ENCODE peak calls at places on chromosomes 11 and 22, in nine cellular contexts. One of them, this sample, is unnamed. For H3K4me1, the result is how much of the 10 kb centered on the place peaks cover.

GRCh38 chr11:135075740-135076139 is 663.7 kb upstream of the B3GAT1 start:
- DNase-seq in breast epithelium: peak
- DNase-seq in GM23338: peak
- DNase-seq in stomach: peak
- DNase-seq in spleen: peak
- DNase-seq in suprapubic skin: no peak
- DNase-seq in sigmoid colon: no peak
- DNase-seq in HCT116: peak
- DNase-seq in transverse colon: peak
- DNase-seq in this sample: no peak

GRCh38 chr22:35561796-35562526 is 21.3 kb downstream of the RASD2 start:
- DNase-seq in GM23338: peak
- DNase-seq in breast epithelium: no peak
- DNase-seq in transverse colon: no peak
- DNase-seq in HCT116: peak
- DNase-seq in stomach: no peak
- DNase-seq in sigmoid colon: no peak
- DNase-seq in spleen: no peak
- DNase-seq in suprapubic skin: no peak
- DNase-seq in this sample: no peak

GRCh38 chr22:48581821-48582469 is 1245.7 kb downstream of the BRD1 start:
- DNase-seq in breast epithelium: no peak
- DNase-seq in stomach: no peak
- DNase-seq in GM23338: no peak
- DNase-seq in spleen: no peak
- DNase-seq in transverse colon: no peak
- DNase-seq in HCT116: no peak
- DNase-seq in sigmoid colon: no peak
- DNase-seq in suprapubic skin: no peak
- DNase-seq in this sample: no peak

GRCh38 chr11:58647141-58647699 is 24.8 kb downstream of the CNTF start:
- DNase-seq in transverse colon: no peak
- DNase-seq in suprapubic skin: no peak
- DNase-seq in sigmoid colon: no peak
- DNase-seq in breast epithelium: no peak
- DNase-seq in HCT116: no peak
- DNase-seq in stomach: no peak
- DNase-seq in GM23338: no peak
- DNase-seq in spleen: no peak
- DNase-seq in this sample: peak

GRCh38 chr11:545171-545570 is 7.8 kb downstream of the LRRC56 start:
- DNase-seq in stomach: no peak
- DNase-seq in spleen: no peak
- DNase-seq in sigmoid colon: no peak
- DNase-seq in suprapubic skin: no peak
- DNase-seq in transverse colon: no peak
- DNase-seq in HCT116: no peak
- DNase-seq in GM23338: no peak
- DNase-seq in breast epithelium: no peak
- DNase-seq in this sample: no peak

GRCh38 chr11:69704508-69705245 is 855 bp upstream of the FGF19 start:
- DNase-seq in sigmoid colon: no peak
- DNase-seq in breast epithelium: no peak
- DNase-seq in GM23338: peak
- DNase-seq in suprapubic skin: no peak
- DNase-seq in HCT116: no peak
- DNase-seq in spleen: peak
- DNase-seq in transverse colon: no peak
- DNase-seq in stomach: no peak
- DNase-seq in this sample: no peak

GRCh38 chr11:64686466-64687175 is 36.4 kb downstream of the NRXN2 start:
- DNase-seq in suprapubic skin: no peak
- DNase-seq in spleen: no peak
- DNase-seq in GM23338: no peak
- DNase-seq in sigmoid colon: no peak
- DNase-seq in transverse colon: no peak
- DNase-seq in breast epithelium: no peak
- DNase-seq in HCT116: no peak
- DNase-seq in stomach: no peak
- DNase-seq in this sample: no peak

GRCh38 chr11:72038491-72038890 is 39.8 kb downstream of the IL18BP start:
- DNase-seq in sigmoid colon: peak
- DNase-seq in breast epithelium: peak
- DNase-seq in suprapubic skin: peak
- DNase-seq in spleen: no peak
- DNase-seq in stomach: peak
- DNase-seq in GM23338: no peak
- DNase-seq in transverse colon: peak
- DNase-seq in HCT116: no peak
- DNase-seq in this sample: no peak

GRCh38 chr11:20157768-20158167 is 2.5 kb downstream of the DBX1 start:
- DNase-seq in GM23338: peak
- DNase-seq in sigmoid colon: no peak
- DNase-seq in stomach: no peak
- DNase-seq in breast epithelium: no peak
- DNase-seq in HCT116: no peak
- DNase-seq in suprapubic skin: no peak
- DNase-seq in transverse colon: no peak
- DNase-seq in spleen: no peak
- DNase-seq in this sample: no peak

GRCh38 chr11:20158597-20159257 is 1.5 kb downstream of the DBX1 start:
- DNase-seq in breast epithelium: no peak
- DNase-seq in stomach: peak
- DNase-seq in spleen: no peak
- DNase-seq in suprapubic skin: no peak
- DNase-seq in GM23338: peak
- DNase-seq in sigmoid colon: peak
- DNase-seq in transverse colon: peak
- DNase-seq in HCT116: no peak
- DNase-seq in this sample: no peak

GRCh38 chr11:20161230-20161918 is 1.1 kb upstream of the DBX1 start:
- DNase-seq in stomach: no peak
- DNase-seq in spleen: no peak
- DNase-seq in breast epithelium: no peak
- DNase-seq in GM23338: peak
- DNase-seq in suprapubic skin: no peak
- DNase-seq in transverse colon: no peak
- DNase-seq in sigmoid colon: no peak
- DNase-seq in HCT116: no peak
- DNase-seq in this sample: no peak

GRCh38 chr11:20160425-20161229 is at the start of gene DBX1:
- DNase-seq in spleen: no peak
- DNase-seq in GM23338: peak
- DNase-seq in sigmoid colon: no peak
- DNase-seq in HCT116: no peak
- DNase-seq in transverse colon: no peak
- DNase-seq in stomach: no peak
- DNase-seq in breast epithelium: no peak
- DNase-seq in suprapubic skin: no peak
- DNase-seq in this sample: no peak

DNA sequence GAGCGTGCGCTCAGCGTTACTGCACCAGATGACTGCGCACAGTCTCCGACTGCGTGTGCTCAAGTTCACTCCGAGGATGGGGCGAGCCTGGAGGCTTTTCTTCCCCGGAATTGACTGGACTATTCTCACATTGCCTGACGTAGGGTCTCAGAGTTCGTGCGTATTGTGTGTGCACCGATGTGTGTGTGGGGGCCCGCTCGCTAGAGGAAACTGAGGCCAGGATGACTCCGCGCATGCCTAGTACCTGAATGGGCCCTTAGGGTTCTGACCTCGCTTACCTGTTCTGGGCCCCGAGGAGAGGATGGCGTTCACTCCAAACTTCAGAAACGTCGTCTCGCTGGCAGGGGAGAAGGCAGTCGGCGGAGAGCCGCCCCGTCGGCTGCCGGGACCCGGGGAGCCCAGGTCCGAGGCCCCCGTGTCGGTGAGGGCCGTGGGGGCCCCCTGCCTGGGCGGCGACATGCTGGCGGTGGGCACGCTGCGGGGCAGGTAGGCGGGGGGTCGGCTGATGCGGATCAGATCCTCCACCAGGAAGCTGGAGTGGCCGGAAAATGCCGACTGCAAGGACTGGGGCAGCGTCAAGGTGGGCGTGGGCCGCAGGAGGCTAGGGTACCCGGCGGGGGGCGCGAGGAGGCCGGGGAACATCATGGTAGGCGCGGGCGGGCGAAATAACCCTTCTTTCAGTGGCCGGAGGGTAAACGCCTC is 444 bp downstream of the DBX1 start:
- DNase-seq in GM23338: peak
- DNase-seq in breast epithelium: no peak
- DNase-seq in sigmoid colon: no peak
- DNase-seq in suprapubic skin: no peak
- DNase-seq in spleen: no peak
- DNase-seq in stomach: no peak
- DNase-seq in transverse colon: no peak
- DNase-seq in HCT116: no peak
- DNase-seq in this sample: no peak
- H3K4me3 ChIP-seq in GM23338: peak
- H3K4me3 ChIP-seq in breast epithelium: no peak
- H3K4me3 ChIP-seq in sigmoid colon: no peak
- H3K4me3 ChIP-seq in suprapubic skin: no peak
- H3K4me3 ChIP-seq in spleen: no peak
- H3K4me3 ChIP-seq in stomach: no peak
- H3K4me3 ChIP-seq in transverse colon: no peak
- H3K4me3 ChIP-seq in HCT116: no peak
- H3K4me3 ChIP-seq in this sample: no peak

GRCh38 chr11:94739331-94739730 is 28.8 kb upstream of the AMOTL1 start:
- DNase-seq in sigmoid colon: no peak
- DNase-seq in suprapubic skin: no peak
- DNase-seq in GM23338: no peak
- DNase-seq in spleen: no peak
- DNase-seq in HCT116: no peak
- DNase-seq in breast epithelium: no peak
- DNase-seq in stomach: no peak
- DNase-seq in transverse colon: no peak
- DNase-seq in this sample: peak

GRCh38 chr11:94740975-94741707 is 27.0 kb upstream of the AMOTL1 start:
- DNase-seq in GM23338: peak
- DNase-seq in sigmoid colon: peak
- DNase-seq in HCT116: peak
- DNase-seq in transverse colon: no peak
- DNase-seq in stomach: no peak
- DNase-seq in breast epithelium: peak
- DNase-seq in suprapubic skin: no peak
- DNase-seq in spleen: no peak
- DNase-seq in this sample: no peak

GRCh38 chr11:94738746-94739145 is 29.4 kb upstream of the AMOTL1 start:
- DNase-seq in suprapubic skin: no peak
- DNase-seq in sigmoid colon: no peak
- DNase-seq in transverse colon: no peak
- DNase-seq in HCT116: no peak
- DNase-seq in breast epithelium: no peak
- DNase-seq in GM23338: no peak
- DNase-seq in spleen: no peak
- DNase-seq in stomach: no peak
- DNase-seq in this sample: peak

GRCh38 chr11:94742645-94743044 is 25.5 kb upstream of the AMOTL1 start:
- DNase-seq in stomach: no peak
- DNase-seq in transverse colon: no peak
- DNase-seq in spleen: no peak
- DNase-seq in HCT116: no peak
- DNase-seq in breast epithelium: no peak
- DNase-seq in GM23338: no peak
- DNase-seq in sigmoid colon: no peak
- DNase-seq in suprapubic skin: no peak
- DNase-seq in this sample: no peak

GRCh38 chr11:94740083-94740974 is 27.8 kb upstream of the AMOTL1 start:
- DNase-seq in sigmoid colon: peak
- DNase-seq in breast epithelium: peak
- DNase-seq in transverse colon: peak
- DNase-seq in spleen: no peak
- DNase-seq in suprapubic skin: no peak
- DNase-seq in stomach: no peak
- DNase-seq in GM23338: peak
- DNase-seq in HCT116: no peak
- DNase-seq in this sample: peak
- H3K4me1 ChIP-seq in sigmoid colon: under half
- H3K4me1 ChIP-seq in breast epithelium: under half
- H3K4me1 ChIP-seq in transverse colon: under half
- H3K4me1 ChIP-seq in spleen: under half
- H3K4me1 ChIP-seq in suprapubic skin: under half
- H3K4me1 ChIP-seq in stomach: under half
- H3K4me1 ChIP-seq in GM23338: under half
- H3K4me1 ChIP-seq in HCT116: under half
- H3K4me1 ChIP-seq in this sample: under half

DNA sequence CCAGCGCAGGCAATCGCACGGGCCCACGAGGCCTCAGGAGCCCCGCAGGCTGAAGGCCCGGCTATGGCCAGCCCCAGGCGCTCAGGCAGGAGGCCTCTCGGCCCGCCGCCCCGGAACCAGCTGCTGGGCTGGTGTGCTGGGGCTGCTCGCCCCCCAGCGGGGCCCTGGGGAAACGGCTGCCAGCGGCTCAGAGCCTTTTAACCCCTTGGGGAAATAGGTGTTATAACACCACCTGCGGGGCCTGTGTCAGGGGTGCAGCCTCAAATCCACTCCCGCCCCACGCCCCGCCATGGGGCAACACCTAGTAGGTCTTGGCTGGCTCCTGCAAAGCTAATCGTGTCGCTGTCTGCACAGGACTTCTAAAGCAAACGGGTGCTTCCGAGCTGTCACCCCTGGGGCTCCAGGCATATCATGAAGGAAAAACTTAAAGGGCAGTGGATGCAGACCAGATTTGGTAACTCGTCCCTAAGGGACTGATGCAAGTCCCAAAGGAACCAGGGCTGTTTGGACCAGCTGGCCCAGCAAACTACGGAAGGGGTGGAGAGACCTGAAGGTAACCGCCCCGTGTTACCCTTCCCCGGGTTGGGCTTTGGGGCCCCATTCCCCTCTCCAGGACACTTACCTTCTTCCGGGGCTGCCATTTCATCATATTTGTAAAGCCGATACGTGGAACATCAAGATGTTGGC is 237.2 kb downstream of the TTC28 start:
- DNase-seq in breast epithelium: peak
- DNase-seq in suprapubic skin: peak
- DNase-seq in transverse colon: peak
- DNase-seq in spleen: peak
- DNase-seq in HCT116: peak
- DNase-seq in sigmoid colon: peak
- DNase-seq in stomach: peak
- DNase-seq in GM23338: peak
- DNase-seq in this sample: peak
- TF ChIP-seq POLR2AphosphoS5 in breast epithelium: peak
- TF ChIP-seq POLR2AphosphoS5 in suprapubic skin: no peak
- TF ChIP-seq POLR2AphosphoS5 in transverse colon: no peak
- TF ChIP-seq POLR2AphosphoS5 in spleen: peak
- TF ChIP-seq POLR2AphosphoS5 in HCT116: no peak
- TF ChIP-seq POLR2AphosphoS5 in sigmoid colon: no peak
- TF ChIP-seq POLR2AphosphoS5 in stomach: peak
- TF ChIP-seq POLR2AphosphoS5 in GM23338: no peak
- TF ChIP-seq POLR2AphosphoS5 in this sample: no peak

DNA sequence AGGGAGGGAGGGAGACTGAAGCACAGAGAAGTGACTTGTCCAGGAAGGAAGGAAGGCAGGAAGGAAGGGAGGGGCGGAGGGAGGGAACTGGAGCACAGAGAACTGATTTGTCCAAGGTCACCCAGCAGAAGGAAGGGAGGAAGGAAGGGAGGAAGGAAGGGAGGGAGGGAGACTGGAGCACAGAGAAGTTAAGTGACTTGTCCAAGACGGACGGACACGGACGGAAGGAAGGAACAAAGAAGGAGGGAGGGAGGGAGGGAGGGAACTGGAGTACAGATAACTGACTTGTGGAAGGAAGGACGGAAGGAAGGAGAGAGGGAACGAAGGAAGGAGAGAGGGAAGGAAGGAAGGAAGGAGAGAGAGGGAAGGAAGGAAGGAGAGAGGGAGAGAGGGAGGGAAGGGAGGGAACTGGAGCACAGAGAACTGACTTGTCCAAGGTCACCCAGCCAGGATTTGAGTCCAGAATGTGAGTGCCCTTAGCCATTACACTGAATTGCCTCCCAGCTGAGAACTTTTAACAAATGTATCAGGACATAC is 1.5 kb downstream of the SLC35F2 start:
- DNase-seq in breast epithelium: no peak
- DNase-seq in HCT116: peak
- DNase-seq in GM23338: no peak
- DNase-seq in stomach: no peak
- DNase-seq in transverse colon: peak
- DNase-seq in spleen: no peak
- DNase-seq in sigmoid colon: no peak
- DNase-seq in suprapubic skin: no peak
- DNase-seq in this sample: no peak
- H3K4me3 ChIP-seq in breast epithelium: no peak
- H3K4me3 ChIP-seq in HCT116: peak
- H3K4me3 ChIP-seq in GM23338: peak
- H3K4me3 ChIP-seq in stomach: peak
- H3K4me3 ChIP-seq in transverse colon: no peak
- H3K4me3 ChIP-seq in spleen: no peak
- H3K4me3 ChIP-seq in sigmoid colon: no peak
- H3K4me3 ChIP-seq in suprapubic skin: peak
- H3K4me3 ChIP-seq in this sample: no peak